ENCODE peak calls at places on chromosomes 3 and 15, in nine cellular contexts. One of them, this sample, is unnamed.

GRCh38 chr3:40213556-40213955 is 96.0 kb upstream of the EIF1B start:
- DNase-seq in NCI-H2081 treated with DMSO at 0.1 percent for 48 hours: no peak
- DNase-seq in Jurkat, Clone E6-1: no peak
- DNase-seq in left cardiac atrium: no peak
- DNase-seq in NCI-H1092 treated with DMSO at 0.1 percent for 48 hours: no peak
- DNase-seq in skeletal muscle cell: no peak
- DNase-seq in epithelial cell of esophagus: no peak
- DNase-seq in NCI-H510A treated with DMSO at 0.1 percent for 48 hours: no peak
- DNase-seq in T follicular helper cell: no peak
- DNase-seq in this sample: no peak

GRCh38 chr3:137012097-137012501 is 54.3 kb downstream of the IL20RB start:
- DNase-seq in NCI-H2081 treated with DMSO at 0.1 percent for 48 hours: no peak
- DNase-seq in Jurkat, Clone E6-1: no peak
- DNase-seq in left cardiac atrium: no peak
- DNase-seq in NCI-H1092 treated with DMSO at 0.1 percent for 48 hours: no peak
- DNase-seq in skeletal muscle cell: peak; percentile 76
- DNase-seq in epithelial cell of esophagus: peak; percentile 33
- DNase-seq in NCI-H510A treated with DMSO at 0.1 percent for 48 hours: no peak
- DNase-seq in T follicular helper cell: no peak
- DNase-seq in this sample: no peak

GRCh38 chr3:126056681-126057546 is 27.0 kb downstream of the SLC41A3 start:
- DNase-seq in NCI-H2081 treated with DMSO at 0.1 percent for 48 hours: no peak
- DNase-seq in Jurkat, Clone E6-1: no peak
- DNase-seq in left cardiac atrium: peak; percentile 52
- DNase-seq in NCI-H1092 treated with DMSO at 0.1 percent for 48 hours: no peak
- DNase-seq in skeletal muscle cell: no peak
- DNase-seq in epithelial cell of esophagus: peak; percentile 54
- DNase-seq in NCI-H510A treated with DMSO at 0.1 percent for 48 hours: no peak
- DNase-seq in T follicular helper cell: no peak
- DNase-seq in this sample: no peak

GRCh38 chr3:131795382-131796085 is 239.3 kb downstream of the CPNE4 start:
- DNase-seq in NCI-H2081 treated with DMSO at 0.1 percent for 48 hours: no peak
- DNase-seq in Jurkat, Clone E6-1: no peak
- DNase-seq in left cardiac atrium: peak; percentile 21
- DNase-seq in NCI-H1092 treated with DMSO at 0.1 percent for 48 hours: no peak
- DNase-seq in skeletal muscle cell: no peak
- DNase-seq in epithelial cell of esophagus: no peak
- DNase-seq in NCI-H510A treated with DMSO at 0.1 percent for 48 hours: peak; percentile 32
- DNase-seq in T follicular helper cell: no peak
- DNase-seq in this sample: no peak

GRCh38 chr15:39585394-39585841 is 4.5 kb downstream of the THBS1 start:
- DNase-seq in NCI-H2081 treated with DMSO at 0.1 percent for 48 hours: no peak
- DNase-seq in Jurkat, Clone E6-1: no peak
- DNase-seq in left cardiac atrium: no peak
- DNase-seq in NCI-H1092 treated with DMSO at 0.1 percent for 48 hours: no peak
- DNase-seq in skeletal muscle cell: no peak
- DNase-seq in epithelial cell of esophagus: peak; percentile 31
- DNase-seq in NCI-H510A treated with DMSO at 0.1 percent for 48 hours: no peak
- DNase-seq in T follicular helper cell: no peak
- DNase-seq in this sample: no peak

GRCh38 chr3:191952186-191952585 is 491.2 kb downstream of the PYDC2 start:
- DNase-seq in NCI-H2081 treated with DMSO at 0.1 percent for 48 hours: no peak
- DNase-seq in Jurkat, Clone E6-1: no peak
- DNase-seq in left cardiac atrium: no peak
- DNase-seq in NCI-H1092 treated with DMSO at 0.1 percent for 48 hours: no peak
- DNase-seq in skeletal muscle cell: no peak
- DNase-seq in epithelial cell of esophagus: no peak
- DNase-seq in NCI-H510A treated with DMSO at 0.1 percent for 48 hours: no peak
- DNase-seq in T follicular helper cell: no peak
- DNase-seq in this sample: no peak

GRCh38 chr15:40323239-40323952 is at the start of gene INAFM2:
- DNase-seq in NCI-H2081 treated with DMSO at 0.1 percent for 48 hours: peak; percentile 72
- DNase-seq in Jurkat, Clone E6-1: peak; percentile 93
- DNase-seq in left cardiac atrium: peak; percentile 94
- DNase-seq in NCI-H1092 treated with DMSO at 0.1 percent for 48 hours: peak; percentile 86
- DNase-seq in skeletal muscle cell: peak; percentile 81
- DNase-seq in epithelial cell of esophagus: peak; percentile 87
- DNase-seq in NCI-H510A treated with DMSO at 0.1 percent for 48 hours: peak; percentile 80
- DNase-seq in T follicular helper cell: peak; percentile 86
- DNase-seq in this sample: peak; percentile 96

GRCh38 chr3:38019658-38020341 is 9.6 kb downstream of the PLCD1 start:
- DNase-seq in NCI-H2081 treated with DMSO at 0.1 percent for 48 hours: no peak
- DNase-seq in Jurkat, Clone E6-1: no peak
- DNase-seq in left cardiac atrium: no peak
- DNase-seq in NCI-H1092 treated with DMSO at 0.1 percent for 48 hours: no peak
- DNase-seq in skeletal muscle cell: no peak
- DNase-seq in epithelial cell of esophagus: no peak
- DNase-seq in NCI-H510A treated with DMSO at 0.1 percent for 48 hours: no peak
- DNase-seq in T follicular helper cell: no peak
- DNase-seq in this sample: no peak

GRCh38 chr3:167450675-167451074 is 23.2 kb downstream of the SERPINI2 start:
- DNase-seq in NCI-H2081 treated with DMSO at 0.1 percent for 48 hours: no peak
- DNase-seq in Jurkat, Clone E6-1: no peak
- DNase-seq in left cardiac atrium: no peak
- DNase-seq in NCI-H1092 treated with DMSO at 0.1 percent for 48 hours: no peak
- DNase-seq in skeletal muscle cell: no peak
- DNase-seq in epithelial cell of esophagus: no peak
- DNase-seq in NCI-H510A treated with DMSO at 0.1 percent for 48 hours: no peak
- DNase-seq in T follicular helper cell: no peak
- DNase-seq in this sample: no peak

GRCh38 chr15:73688455-73688854 is 4.3 kb downstream of the CD276 start:
- DNase-seq in NCI-H2081 treated with DMSO at 0.1 percent for 48 hours: no peak
- DNase-seq in Jurkat, Clone E6-1: no peak
- DNase-seq in left cardiac atrium: no peak
- DNase-seq in NCI-H1092 treated with DMSO at 0.1 percent for 48 hours: no peak
- DNase-seq in skeletal muscle cell: no peak
- DNase-seq in epithelial cell of esophagus: no peak
- DNase-seq in NCI-H510A treated with DMSO at 0.1 percent for 48 hours: no peak
- DNase-seq in T follicular helper cell: no peak
- DNase-seq in this sample: no peak

GRCh38 chr3:58585994-58586393 is 8.8 kb upstream of the FAM107A start:
- DNase-seq in NCI-H2081 treated with DMSO at 0.1 percent for 48 hours: no peak
- DNase-seq in Jurkat, Clone E6-1: no peak
- DNase-seq in left cardiac atrium: no peak
- DNase-seq in NCI-H1092 treated with DMSO at 0.1 percent for 48 hours: peak; percentile 52
- DNase-seq in skeletal muscle cell: no peak
- DNase-seq in epithelial cell of esophagus: no peak
- DNase-seq in NCI-H510A treated with DMSO at 0.1 percent for 48 hours: peak; percentile 13
- DNase-seq in T follicular helper cell: no peak
- DNase-seq in this sample: no peak

GRCh38 chr3:7630925-7631324 is 770.0 kb downstream of the GRM7 start:
- DNase-seq in NCI-H2081 treated with DMSO at 0.1 percent for 48 hours: no peak
- DNase-seq in Jurkat, Clone E6-1: no peak
- DNase-seq in left cardiac atrium: peak; percentile 49
- DNase-seq in NCI-H1092 treated with DMSO at 0.1 percent for 48 hours: no peak
- DNase-seq in skeletal muscle cell: no peak
- DNase-seq in epithelial cell of esophagus: no peak
- DNase-seq in NCI-H510A treated with DMSO at 0.1 percent for 48 hours: no peak
- DNase-seq in T follicular helper cell: no peak
- DNase-seq in this sample: peak; percentile 10

GRCh38 chr3:192727032-192727847 is at the start of gene FGF12:
- DNase-seq in NCI-H2081 treated with DMSO at 0.1 percent for 48 hours: peak; percentile 84
- DNase-seq in Jurkat, Clone E6-1: no peak
- DNase-seq in left cardiac atrium: peak; percentile 82
- DNase-seq in NCI-H1092 treated with DMSO at 0.1 percent for 48 hours: peak; percentile 86
- DNase-seq in skeletal muscle cell: no peak
- DNase-seq in epithelial cell of esophagus: peak; percentile 73
- DNase-seq in NCI-H510A treated with DMSO at 0.1 percent for 48 hours: peak; percentile 90
- DNase-seq in T follicular helper cell: no peak
- DNase-seq in this sample: peak; percentile 96